ENCODE peak calls at places on chromosomes 2 and 18, in ten cellular contexts. R is transverse colon, S is AG04449, I is AG10803, X is testis, H is fibroblast of the aortic adventitia, V is right lobe of liver, Z is adipocyte, G is brain microvascular endothelial cell, O is WERI-Rb-1. N is an unnamed sample.

GRCh38 chr18:46051731-46052461 is 20.2 kb downstream of the PSTPIP2 start:
- DNase-seq in R (no peak), G (peak), X (no peak), I (peak), H (peak), S (peak), Z (peak), V (peak), O (no peak), N (no peak)

GRCh38 chr2:55351672-55352071 is 68.0 kb downstream of the CCDC88A start:
- DNase-seq in V (no peak), Z (no peak), X (no peak), G (no peak), H (no peak), I (no peak), S (no peak), O (no peak), R (no peak), N (no peak)

GRCh38 chr18:13258792-13259385 is 40.3 kb downstream of the LDLRAD4 start:
- DNase-seq in R (no peak), H (no peak), I (peak), X (no peak), Z (no peak), S (no peak), O (no peak), V (no peak), G (no peak), N (no peak)

GRCh38 chr2:190255668-190256067 is 64.0 kb downstream of the HIBCH start:
- DNase-seq in S (no peak), Z (no peak), R (no peak), V (no peak), X (no peak), H (no peak), I (no peak), O (no peak), G (no peak), N (no peak)

GRCh38 chr2:158810761-158811470 is 15.8 kb downstream of the DAPL1 start:
- DNase-seq in G (no peak), X (no peak), Z (no peak), S (no peak), O (no peak), H (peak), V (no peak), I (peak), R (no peak), N (no peak)

GRCh38 chr2:54409752-54410151 is 46.4 kb upstream of the SPTBN1 start:
- DNase-seq in H (no peak), O (no peak), I (no peak), Z (no peak), S (no peak), G (no peak), R (no peak), X (no peak), V (no peak), N (no peak)

GRCh38 chr2:3481011-3481400 is 38.3 kb downstream of the ADI1 start:
- DNase-seq in R (no peak), O (no peak), H (no peak), S (no peak), X (no peak), Z (no peak), I (no peak), G (no peak), V (no peak), N (no peak)

GRCh38 chr2:166665991-166666940 is 172.2 kb upstream of the SCN7A start:
- DNase-seq in I (no peak), S (peak), G (peak), Z (peak), X (no peak), O (no peak), R (no peak), H (peak), V (no peak), N (no peak)

GRCh38 chr2:227297052-227297451 is 28.0 kb upstream of the MFF start:
- DNase-seq in H (no peak), I (no peak), G (no peak), R (no peak), V (no peak), Z (no peak), X (no peak), O (no peak), S (no peak), N (no peak)

GRCh38 chr2:239131521-239131920 is 269.3 kb downstream of the HDAC4 start:
- DNase-seq in X (no peak), R (no peak), O (no peak), V (no peak), G (no peak), S (no peak), I (no peak), H (no peak), Z (no peak), N (no peak)

GRCh38 chr18:32442575-32442974 is 28.1 kb downstream of the GAREM1 start:
- DNase-seq in H (no peak), V (no peak), X (no peak), S (no peak), G (no peak), Z (no peak), O (no peak), I (no peak), R (no peak), N (no peak)

GRCh38 chr2:237258146-237258545 is 155.8 kb downstream of the COL6A3 start:
- DNase-seq in S (no peak), G (peak), X (no peak), I (peak), Z (peak), R (no peak), V (no peak), H (no peak), O (no peak), N (no peak)

GRCh38 chr2:28976584-28976983 is 4.5 kb upstream of the TOGARAM2 start:
- DNase-seq in O (no peak), S (no peak), V (no peak), R (no peak), H (peak), X (no peak), Z (no peak), I (peak), G (peak), N (peak)

GRCh38 chr2:198657520-198658121 is 800.1 kb downstream of the SATB2 start:
- DNase-seq in H (peak), X (peak), V (no peak), Z (peak), G (peak), I (peak), S (no peak), O (peak), R (peak), N (no peak)

GRCh38 chr2:1582891-1583341 is 161.4 kb downstream of the PXDN start:
- DNase-seq in V (no peak), G (no peak), I (no peak), Z (no peak), O (no peak), S (no peak), X (no peak), H (no peak), R (no peak), N (no peak)

GRCh38 chr2:19098467-19099160 is 259.8 kb downstream of the OSR1 start:
- DNase-seq in R (no peak), S (no peak), O (no peak), H (no peak), X (no peak), G (no peak), Z (no peak), I (no peak), V (no peak), N (no peak)

GRCh38 chr2:8740136-8740535 is 58.3 kb downstream of the ID2 start:
- DNase-seq in R (no peak), Z (no peak), H (no peak), O (no peak), I (peak), S (no peak), X (no peak), V (no peak), G (no peak), N (no peak)

GRCh38 chr2:160140001-160140400 is 60.1 kb downstream of the ITGB6 start:
- DNase-seq in Z (peak), R (no peak), O (no peak), G (no peak), X (no peak), I (no peak), H (peak), S (no peak), V (no peak), N (no peak)

GRCh38 chr2:206259615-206260426 is 14.6 kb upstream of the ZDBF2 start:
- DNase-seq in R (no peak), V (no peak), O (no peak), H (no peak), G (no peak), I (no peak), X (no peak), S (no peak), Z (no peak), N (no peak)
- H3K4me3 ChIP-seq in R (no peak), V (no peak), O (no peak), H (peak), G (no peak), I (no peak), X (no peak), S (no peak), Z (no peak), N (no peak)

GRCh38 chr2:157593411-157593810 is 35.3 kb downstream of the ACVR1C start:
- DNase-seq in Z (no peak), S (no peak), O (no peak), X (no peak), I (no peak), R (no peak), G (no peak), H (no peak), V (no peak), N (no peak)
- H3K4me3 ChIP-seq in Z (no peak), S (no peak), O (no peak), X (no peak), I (no peak), R (no peak), G (no peak), H (no peak), V (no peak), N (no peak)

DNA sequence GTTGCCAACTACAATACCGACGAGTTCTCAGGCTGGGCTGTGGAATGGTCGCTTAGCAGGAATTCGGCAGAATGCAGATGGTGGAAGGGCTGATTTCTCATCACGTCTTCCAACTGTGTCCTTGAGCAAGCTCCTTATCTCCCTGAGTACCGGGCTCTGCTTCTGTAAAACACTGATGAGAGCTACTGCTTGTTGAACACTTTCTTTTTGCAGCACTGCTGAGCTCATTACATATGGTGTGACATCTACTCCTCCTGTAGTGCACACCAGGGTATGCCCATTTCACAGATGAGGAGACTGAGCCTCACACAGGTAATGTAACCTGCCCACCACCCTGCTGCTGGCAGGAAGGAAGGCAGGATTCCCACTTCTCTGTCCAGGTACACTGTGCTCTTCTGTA is 8.3 kb downstream of the IL1R2 start:
- DNase-seq in X (no peak), S (no peak), I (no peak), Z (no peak), O (no peak), V (no peak), R (no peak), H (no peak), G (no peak), N (no peak)
- H3K4me3 ChIP-seq in X (no peak), S (no peak), I (no peak), Z (no peak), O (no peak), V (no peak), R (no peak), H (no peak), G (no peak), N (no peak)

DNA sequence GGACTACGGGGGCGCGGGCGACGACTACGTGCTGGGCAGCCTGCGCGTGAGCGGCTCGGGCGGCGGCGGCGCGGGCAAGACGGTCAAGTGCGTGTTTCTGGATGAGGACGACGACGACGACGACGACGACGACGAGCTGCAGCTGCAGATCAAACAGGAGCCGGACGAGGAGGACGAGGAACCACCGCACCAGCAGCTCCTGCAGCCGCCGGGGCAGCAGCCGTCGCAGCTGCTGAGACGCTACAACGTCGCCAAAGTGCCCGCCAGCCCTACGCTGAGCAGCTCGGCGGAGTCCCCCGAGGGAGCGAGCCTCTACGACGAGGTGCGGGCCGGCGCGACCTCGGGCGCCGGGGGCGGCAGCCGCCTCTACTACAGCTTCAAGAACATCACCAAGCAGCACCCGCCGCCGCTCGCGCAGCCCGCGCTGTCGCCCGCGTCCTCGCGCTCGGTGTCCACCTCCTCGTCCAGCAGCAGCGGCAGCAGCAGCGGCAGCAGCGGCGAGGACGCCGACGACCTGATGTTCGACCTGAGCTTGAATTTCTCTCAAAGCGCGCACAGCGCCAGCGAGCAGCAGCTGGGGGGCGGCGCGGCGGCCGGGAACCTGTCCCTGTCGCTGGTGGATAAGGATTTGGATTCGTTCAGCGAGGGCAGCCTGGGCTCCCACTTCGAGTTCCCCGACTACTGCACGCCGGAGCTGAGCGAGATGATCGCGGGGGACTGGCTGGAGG is 1.3 kb downstream of the SOX11 start:
- DNase-seq in H (no peak), Z (peak), R (no peak), V (no peak), I (peak), G (peak), O (peak), X (no peak), S (no peak), N (no peak)
- H3K4me3 ChIP-seq in H (no peak), Z (no peak), R (peak), V (no peak), I (peak), G (peak), O (peak), X (peak), S (peak), N (no peak)

DNA sequence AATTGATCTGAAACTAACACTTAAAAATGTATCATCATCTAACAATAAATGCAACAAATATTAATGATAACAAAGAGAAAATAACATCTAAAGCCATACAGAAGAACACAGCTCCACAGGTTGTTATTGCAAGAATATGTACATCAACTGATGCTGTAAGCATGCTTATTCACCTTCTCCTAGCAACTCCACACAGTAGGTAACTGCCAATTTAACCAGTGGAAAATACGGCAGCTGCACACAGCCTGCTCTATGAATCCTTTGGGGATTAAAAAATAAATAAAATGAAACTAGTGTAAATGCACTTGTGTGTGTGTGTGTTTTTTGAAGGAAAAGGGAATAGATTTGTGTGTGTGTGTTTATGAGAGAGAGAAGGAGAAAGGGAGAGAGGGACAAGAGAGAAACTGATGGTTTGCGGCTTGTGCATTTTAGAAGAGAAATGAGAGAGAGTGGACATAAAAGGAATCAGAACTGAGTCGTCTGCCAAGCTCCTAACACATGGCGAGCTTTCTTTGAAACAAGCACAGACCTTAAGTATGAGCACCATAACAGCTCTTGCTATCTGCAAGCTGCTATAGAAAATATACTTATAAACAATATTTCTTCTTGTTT is 96.2 kb upstream of the PDE1A start:
- DNase-seq in H (no peak), S (no peak), X (no peak), G (no peak), Z (no peak), O (no peak), V (no peak), R (no peak), I (no peak), N (no peak)
- H3K4me3 ChIP-seq in H (no peak), S (no peak), X (no peak), G (no peak), Z (peak), O (peak), V (no peak), R (no peak), I (no peak), N (peak)

DNA sequence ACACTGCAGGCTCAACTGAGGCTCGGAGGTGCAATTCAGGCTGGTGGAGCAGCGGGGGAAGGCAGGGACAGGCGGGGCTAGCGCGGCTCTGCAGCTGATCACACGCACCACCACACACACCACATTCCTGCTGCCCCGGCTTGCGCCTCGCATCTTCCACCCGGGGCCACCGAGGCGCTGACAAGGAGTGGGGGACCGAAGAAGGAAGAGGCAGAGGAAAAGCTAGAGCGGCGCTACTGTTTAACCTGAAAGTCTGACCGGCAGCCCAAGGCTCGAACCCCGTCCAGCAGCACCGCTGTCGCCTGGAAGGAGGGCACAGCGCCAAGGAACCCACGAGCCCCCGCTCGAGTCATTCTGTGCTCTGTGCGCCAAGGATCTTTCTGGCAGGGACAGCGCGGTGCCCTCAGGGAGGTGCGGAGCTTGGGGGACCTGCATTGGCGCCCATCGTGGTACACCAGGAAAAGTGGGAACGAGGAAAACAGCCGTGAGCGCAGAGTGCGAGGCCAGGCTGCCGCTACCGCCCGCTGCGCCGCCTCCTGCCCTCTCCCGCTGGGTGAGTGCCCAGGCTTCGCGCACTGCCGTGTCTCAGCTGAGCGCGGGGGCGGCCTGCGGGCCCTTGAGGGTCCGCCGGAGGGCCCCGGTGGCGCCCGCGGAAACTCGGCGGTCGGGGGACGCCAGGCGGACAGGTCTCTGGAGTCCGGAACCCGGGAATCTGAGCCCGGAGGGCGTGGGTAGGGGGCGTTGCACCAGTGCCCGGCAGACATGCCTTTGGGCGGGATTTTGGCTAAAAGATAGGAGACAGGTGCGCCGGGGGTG is 865 bp upstream of the KCNJ3 start:
- DNase-seq in O (peak), H (no peak), S (no peak), R (peak), V (peak), G (no peak), Z (no peak), I (no peak), X (peak), N (peak)
- H3K4me3 ChIP-seq in O (peak), H (no peak), S (no peak), R (peak), V (peak), G (peak), Z (peak), I (no peak), X (peak), N (peak)

GRCh38 chr2:98025481-98026037 is 29.8 kb upstream of the TMEM131 start:
- DNase-seq in O (no peak), V (no peak), R (no peak), I (no peak), G (no peak), H (no peak), S (no peak), X (no peak), Z (no peak), N (no peak)
- H3K4me3 ChIP-seq in O (no peak), V (no peak), R (no peak), I (no peak), G (no peak), H (no peak), S (no peak), X (no peak), Z (no peak), N (no peak)

GRCh38 chr2:183037281-183037659 is 987 bp downstream of the NCKAP1 start:
- DNase-seq in G (no peak), O (no peak), H (peak), S (no peak), Z (peak), I (peak), V (no peak), R (no peak), X (no peak), N (no peak)

GRCh38 chr2:183037660-183038340 is 457 bp downstream of the NCKAP1 start:
- DNase-seq in O (peak), G (peak), H (no peak), V (peak), I (peak), S (no peak), R (peak), Z (peak), X (peak), N (no peak)

GRCh38 chr2:183034806-183035205 is 3.5 kb downstream of the NCKAP1 start:
- DNase-seq in X (no peak), G (peak), I (peak), S (no peak), H (peak), Z (peak), V (no peak), O (no peak), R (no peak), N (no peak)

GRCh38 chr2:183035298-183035953 is 2.8 kb downstream of the NCKAP1 start:
- DNase-seq in I (peak), O (no peak), S (no peak), Z (peak), R (no peak), X (no peak), V (no peak), G (peak), H (peak), N (no peak)

GRCh38 chr2:183035954-183036669 is 2.1 kb downstream of the NCKAP1 start:
- DNase-seq in H (no peak), S (no peak), X (no peak), Z (no peak), V (no peak), O (no peak), I (no peak), R (no peak), G (no peak), N (no peak)
- H3K4me3 ChIP-seq in H (peak), S (peak), X (peak), Z (peak), V (peak), O (no peak), I (peak), R (no peak), G (peak), N (peak)

DNA sequence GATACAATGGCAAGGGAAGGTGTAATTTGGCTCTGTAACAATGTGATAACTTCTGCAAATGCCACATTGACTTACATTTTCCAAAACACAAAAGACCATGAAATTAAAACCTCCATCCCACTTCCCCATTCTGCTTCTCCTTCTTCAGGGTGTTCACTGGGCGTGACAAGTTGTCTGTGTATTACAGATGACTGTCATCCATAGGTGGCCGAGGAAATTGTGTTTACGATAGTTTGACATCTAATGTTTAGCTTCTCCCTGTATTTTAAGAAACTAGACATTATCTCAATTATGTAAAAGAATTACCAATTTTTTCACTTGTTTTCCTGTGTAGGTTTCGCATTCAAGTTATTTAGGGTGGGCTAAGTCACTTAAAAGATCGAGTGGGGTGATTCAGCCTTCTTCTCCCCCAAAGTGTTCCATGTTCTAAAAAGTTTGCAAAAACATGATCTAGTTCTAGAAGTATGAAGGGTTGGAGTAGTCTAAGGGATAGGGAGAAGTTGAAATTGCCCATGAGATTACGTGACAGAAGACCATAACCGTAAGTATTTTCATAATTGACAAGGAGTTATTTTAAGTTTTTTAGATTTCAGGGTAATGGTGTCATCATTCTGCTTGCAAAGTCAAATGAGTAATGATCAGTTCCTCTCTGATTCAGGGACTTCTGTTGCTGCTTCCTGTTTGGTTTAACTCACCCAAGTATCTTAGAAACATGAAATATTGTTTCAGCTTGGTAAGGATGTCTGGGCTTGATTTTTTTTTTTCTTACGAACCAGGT is 25.2 kb upstream of the CYTIP start:
- DNase-seq in Z (peak), S (peak), R (no peak), O (no peak), H (peak), G (peak), V (no peak), X (no peak), I (peak), N (no peak)
- H3K4me3 ChIP-seq in Z (no peak), S (no peak), R (no peak), O (no peak), H (no peak), G (no peak), V (no peak), X (no peak), I (no peak), N (no peak)